ENCODE peak calls at places on chromosomes 4 and X, in ten cellular contexts. W is WTC11; X is A673; I is glutamatergic neuron; D is H54; J is sigmoid colon; H is IMR-90; P is fibroblast of gingiva; S is CD8-positive, alpha-beta T cell; K is fibroblast of villous mesenchyme. G is an unnamed sample.

GRCh38 chrX:65407157-65407626 is 127.4 kb downstream of the LAS1L start:
- DNase-seq in W (peak), X (no peak), I (peak), D (no peak), J (no peak), H (no peak), P (no peak), S (no peak), K (no peak), G (no peak)

GRCh38 chr4:173121044-173121685 is 47.4 kb upstream of the GALNT7 start:
- DNase-seq in W (peak), X (no peak), I (peak), D (peak), J (no peak), H (peak), P (no peak), S (no peak), K (peak), G (peak)

GRCh38 chr4:23242962-23243361 is 550.2 kb downstream of the GBA3 start:
- DNase-seq in W (no peak), X (no peak), I (no peak), D (no peak), J (no peak), H (no peak), P (no peak), S (no peak), K (no peak), G (no peak)

GRCh38 chrX:44596277-44596676 is 53.6 kb upstream of the FUNDC1 start:
- DNase-seq in W (no peak), X (no peak), I (no peak), D (no peak), J (no peak), H (no peak), P (no peak), S (no peak), K (no peak), G (no peak)

GRCh38 chr4:88178633-88179231 is 20.3 kb upstream of the ABCG2 start:
- DNase-seq in W (no peak), X (no peak), I (no peak), D (no peak), J (no peak), H (no peak), P (no peak), S (no peak), K (no peak), G (no peak)

GRCh38 chrX:16603822-16604221 is 46.1 kb upstream of the S100G start:
- DNase-seq in W (no peak), X (no peak), I (no peak), D (no peak), J (no peak), H (no peak), P (no peak), S (no peak), K (no peak), G (no peak)

GRCh38 chr4:56082809-56083208 is 134.1 kb downstream of the CEP135 start:
- DNase-seq in W (no peak), X (no peak), I (no peak), D (no peak), J (no peak), H (no peak), P (no peak), S (no peak), K (no peak), G (no peak)

GRCh38 chrX:136268051-136269048 is 17.1 kb upstream of the MAP7D3 start:
- DNase-seq in W (peak), X (peak), I (peak), D (no peak), J (no peak), H (peak), P (peak), S (peak), K (peak), G (no peak)

GRCh38 chr4:42570221-42570620 is 86.7 kb downstream of the ATP8A1 start:
- DNase-seq in W (no peak), X (no peak), I (no peak), D (no peak), J (peak), H (no peak), P (peak), S (no peak), K (no peak), G (no peak)

GRCh38 chr4:141099326-141099725 is 33.9 kb downstream of the RNF150 start:
- DNase-seq in W (no peak), X (no peak), I (no peak), D (no peak), J (no peak), H (peak), P (peak), S (no peak), K (peak), G (peak)

GRCh38 chrX:129791961-129792570 is 12.3 kb downstream of the SASH3 start:
- DNase-seq in W (no peak), X (no peak), I (no peak), D (no peak), J (peak), H (no peak), P (no peak), S (no peak), K (no peak), G (no peak)

GRCh38 chr4:24003926-24004325 is 114.1 kb upstream of the PPARGC1A start:
- DNase-seq in W (no peak), X (no peak), I (no peak), D (no peak), J (no peak), H (peak), P (peak), S (no peak), K (no peak), G (peak)

GRCh38 chrX:132689741-132690140 is 200.9 kb upstream of the MBNL3 start:
- DNase-seq in W (no peak), X (peak), I (no peak), D (no peak), J (no peak), H (no peak), P (no peak), S (no peak), K (no peak), G (no peak)

GRCh38 chrX:16592194-16592770 is 57.7 kb upstream of the S100G start:
- DNase-seq in W (no peak), X (no peak), I (no peak), D (no peak), J (no peak), H (no peak), P (no peak), S (no peak), K (peak), G (no peak)

GRCh38 chrX:47232803-47233332 is at the start of gene USP11:
- DNase-seq in W (peak), X (peak), I (peak), D (no peak), J (peak), H (peak), P (peak), S (peak), K (peak), G (peak)

GRCh38 chr4:176791591-176792347 is 953 bp downstream of the VEGFC start:
- DNase-seq in W (peak), X (peak), I (peak), D (no peak), J (peak), H (peak), P (peak), S (no peak), K (peak), G (no peak)

GRCh38 chr4:77159798-77160197 is 2.8 kb downstream of the CCNG2 start:
- DNase-seq in W (no peak), X (no peak), I (peak), D (no peak), J (no peak), H (no peak), P (no peak), S (no peak), K (no peak), G (no peak)

GRCh38 chr4:2781911-2782310 is 11.0 kb upstream of the SH3BP2 start:
- DNase-seq in W (peak), X (no peak), I (no peak), D (no peak), J (peak), H (no peak), P (no peak), S (no peak), K (no peak), G (no peak)

GRCh38 chrX:118974908-118975671 is 672 bp downstream of the LONRF3 start:
- DNase-seq in W (peak), X (peak), I (peak), D (no peak), J (peak), H (no peak), P (no peak), S (peak), K (no peak), G (peak)

GRCh38 chrX:68084765-68085164 is 348.5 kb downstream of the OPHN1 start:
- DNase-seq in W (no peak), X (no peak), I (no peak), D (no peak), J (no peak), H (peak), P (peak), S (no peak), K (peak), G (peak)

GRCh38 chrX:85836868-85837267 is 210.5 kb downstream of the CHM start:
- DNase-seq in W (no peak), X (no peak), I (no peak), D (no peak), J (no peak), H (peak), P (peak), S (no peak), K (no peak), G (peak)

GRCh38 chr4:142812091-142812490 is 34.0 kb downstream of the INPP4B start:
- DNase-seq in W (no peak), X (no peak), I (no peak), D (no peak), J (no peak), H (no peak), P (no peak), S (no peak), K (peak), G (no peak)

GRCh38 chrX:39491548-39492297 is 606.0 kb downstream of the BCOR start:
- DNase-seq in W (no peak), X (no peak), I (no peak), D (no peak), J (no peak), H (no peak), P (no peak), S (peak), K (no peak), G (no peak)

GRCh38 chr4:54386270-54386669 is 157.2 kb downstream of the PDGFRA start:
- DNase-seq in W (no peak), X (no peak), I (no peak), D (no peak), J (no peak), H (no peak), P (no peak), S (no peak), K (no peak), G (no peak)

GRCh38 chr4:122576261-122577188 is 44.3 kb downstream of the IL21 start:
- DNase-seq in W (no peak), X (peak), I (no peak), D (no peak), J (no peak), H (peak), P (peak), S (peak), K (peak), G (peak)

GRCh38 chr4:54228563-54229501 is at the start of gene PDGFRA:
- DNase-seq in W (peak), X (no peak), I (no peak), D (no peak), J (peak), H (peak), P (peak), S (no peak), K (peak), G (peak)

GRCh38 chrX:116409224-116409623 is 27.2 kb upstream of the SLC6A14 start:
- DNase-seq in W (no peak), X (no peak), I (no peak), D (no peak), J (no peak), H (no peak), P (no peak), S (no peak), K (no peak), G (no peak)

GRCh38 chr4:134668237-134668636 is 466.6 kb upstream of the PABPC4L start:
- DNase-seq in W (no peak), X (no peak), I (no peak), D (peak), J (no peak), H (no peak), P (no peak), S (no peak), K (no peak), G (no peak)

GRCh38 chr4:99100876-99101275 is 12.3 kb upstream of the ADH5 start:
- DNase-seq in W (no peak), X (no peak), I (no peak), D (no peak), J (no peak), H (no peak), P (no peak), S (no peak), K (no peak), G (no peak)

GRCh38 chrX:10047631-10048030 is 80.5 kb downstream of the CLDN34 start:
- DNase-seq in W (no peak), X (no peak), I (no peak), D (no peak), J (no peak), H (no peak), P (no peak), S (no peak), K (no peak), G (peak)

GRCh38 chr4:116332508-116332907 is 752.9 kb downstream of the TRAM1L1 start:
- DNase-seq in W (no peak), X (no peak), I (no peak), D (no peak), J (no peak), H (no peak), P (no peak), S (no peak), K (no peak), G (no peak)

GRCh38 chrX:45479196-45479834 is 278.6 kb upstream of the DIPK2B start:
- DNase-seq in W (no peak), X (no peak), I (no peak), D (no peak), J (no peak), H (peak), P (peak), S (no peak), K (peak), G (peak)

GRCh38 chr4:98517444-98518021 is 140.9 kb downstream of the TSPAN5 start:
- DNase-seq in W (no peak), X (no peak), I (no peak), D (no peak), J (no peak), H (peak), P (peak), S (no peak), K (peak), G (peak)

GRCh38 chr4:108060164-108060563 is 70.5 kb downstream of the HADH start:
- DNase-seq in W (no peak), X (peak), I (no peak), D (no peak), J (no peak), H (peak), P (peak), S (no peak), K (peak), G (peak)

GRCh38 chr4:39924014-39924413 is 53.7 kb downstream of the PDS5A start:
- DNase-seq in W (no peak), X (no peak), I (no peak), D (no peak), J (no peak), H (no peak), P (no peak), S (no peak), K (no peak), G (no peak)

GRCh38 chr4:6767725-6768538 is 14.6 kb upstream of the KIAA0232 start:
- DNase-seq in W (no peak), X (no peak), I (no peak), D (no peak), J (peak), H (no peak), P (no peak), S (no peak), K (no peak), G (no peak)

GRCh38 chrX:34655496-34656258 is 1.4 kb downstream of the TMEM47 start:
- DNase-seq in W (no peak), X (peak), I (no peak), D (no peak), J (no peak), H (no peak), P (no peak), S (no peak), K (no peak), G (no peak)

GRCh38 chr4:5700459-5700858 is 7.9 kb downstream of the EVC2 start:
- DNase-seq in W (no peak), X (no peak), I (no peak), D (no peak), J (peak), H (no peak), P (no peak), S (no peak), K (no peak), G (no peak)

GRCh38 chrX:105608745-105609144 is 213.6 kb upstream of the NRK start:
- DNase-seq in W (no peak), X (no peak), I (no peak), D (no peak), J (no peak), H (no peak), P (no peak), S (no peak), K (no peak), G (peak)